ENCODE peak calls at places on chromosomes 13 and 19, in six cellular contexts. U is activated CD8-positive, alpha-beta T cell treated with anti-CD3 and anti-CD28 coated beads for 36 hours; A is bronchial epithelial cell; J is uterus; E is HFF-Myc; N is brain microvascular endothelial cell. R is an unnamed sample.

GRCh38 chr13:112983428-112984196 is 14.6 kb downstream of the MCF2L start:
- DNase-seq in N (no peak), E (no peak), U (no peak), J (no peak), A (no peak), R (no peak)

GRCh38 chr13:51298812-51299211 is 40.7 kb upstream of the SERPINE3 start:
- DNase-seq in A (no peak), J (no peak), E (no peak), U (no peak), N (no peak), R (no peak)

GRCh38 chr13:60514891-60515290 is 117.9 kb downstream of the TDRD3 start:
- DNase-seq in E (no peak), N (no peak), U (no peak), A (no peak), J (no peak), R (no peak)

GRCh38 chr13:111283991-111284390 is 36.5 kb upstream of the TEX29 start:
- DNase-seq in E (no peak), U (no peak), N (no peak), A (no peak), J (no peak), R (no peak)

GRCh38 chr13:27907139-27907787 is 12.5 kb upstream of the PDX1 start:
- DNase-seq in E (no peak), N (no peak), U (no peak), J (no peak), A (no peak), R (no peak)

GRCh38 chr19:18317998-18318800 is 4.7 kb downstream of the LSM4 start:
- DNase-seq in J (no peak), U (peak), N (no peak), A (no peak), E (no peak), R (no peak)

GRCh38 chr13:40342901-40343300 is 323.5 kb downstream of the FOXO1 start:
- DNase-seq in U (no peak), A (no peak), E (no peak), J (no peak), N (no peak), R (no peak)

GRCh38 chr13:44710576-44710975 is 134.4 kb upstream of the TSC22D1 start:
- DNase-seq in E (peak), U (peak), N (peak), J (no peak), A (peak), R (peak)

GRCh38 chr13:85725433-85725832 is 73.8 kb downstream of the SLITRK6 start:
- DNase-seq in E (no peak), N (no peak), J (no peak), U (no peak), A (peak), R (no peak)

GRCh38 chr19:8251025-8251472 is 41.9 kb downstream of the CERS4 start:
- DNase-seq in N (no peak), J (peak), E (no peak), U (no peak), A (no peak), R (peak)

GRCh38 chr19:46413262-46414031 is at the start of gene CCDC8:
- DNase-seq in U (no peak), A (peak), E (peak), N (peak), J (peak), R (no peak)

GRCh38 chr13:82688400-82688999 is 1193.8 kb downstream of the SLITRK1 start:
- DNase-seq in N (no peak), U (no peak), E (no peak), J (no peak), A (peak), R (peak)

GRCh38 chr13:24161980-24162517 is 1.5 kb downstream of the SPATA13 start:
- DNase-seq in J (no peak), A (no peak), U (no peak), N (no peak), E (no peak), R (peak)

GRCh38 chr13:97588993-97589392 is 155.0 kb downstream of the RAP2A start:
- DNase-seq in U (no peak), A (no peak), E (no peak), N (no peak), J (no peak), R (peak)
- TF ChIP-seq CTCF in U (no peak), A (peak), E (no peak), N (peak), J (no peak), R (no peak)

GRCh38 chr19:11530432-11530831 is 1.5 kb upstream of the ECSIT start:
- DNase-seq in J (peak), N (peak), U (peak), A (peak), E (peak), R (peak)
- TF ChIP-seq CTCF in J (peak), N (peak), U (no peak), A (peak), E (peak), R (no peak)

DNA sequence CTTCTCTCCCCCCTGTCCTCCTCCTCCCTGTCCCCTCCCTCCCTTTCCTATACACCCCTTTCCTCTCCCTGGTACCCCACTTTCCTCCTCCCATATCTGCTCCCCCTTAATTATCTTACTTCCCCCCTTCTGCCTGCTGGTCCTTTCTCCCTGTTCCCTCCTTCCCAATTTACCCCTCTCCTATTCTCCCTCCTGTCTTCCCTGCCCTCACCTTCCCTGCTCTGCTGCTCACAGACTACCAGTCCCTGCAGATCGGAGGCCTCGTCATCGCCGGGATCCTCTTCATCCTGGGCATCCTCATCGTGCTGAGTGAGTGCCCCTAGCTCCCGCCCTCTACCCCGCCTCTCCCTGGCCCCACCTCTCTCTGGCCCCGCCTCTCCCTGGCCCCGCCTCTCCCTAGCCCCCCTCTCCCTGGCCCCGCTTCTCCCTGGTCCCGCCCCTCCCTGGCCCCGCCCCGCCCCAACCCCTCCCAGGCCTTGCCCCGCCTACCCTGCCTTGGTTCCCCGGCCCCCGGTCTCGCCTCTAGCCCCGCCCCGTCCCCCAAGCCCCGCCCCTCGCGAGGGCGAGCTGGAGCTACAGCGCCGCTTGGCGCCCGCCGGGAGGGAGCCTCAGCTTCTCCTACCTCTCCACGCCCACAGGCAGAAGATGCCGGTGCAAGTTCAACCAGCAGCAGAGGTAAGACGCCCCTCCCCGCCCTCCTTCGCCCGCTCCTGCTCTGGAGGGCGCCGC is 2.0 kb upstream of the FXYD7 start:
- DNase-seq in A (peak), E (peak), U (peak), J (peak), N (peak), R (peak)
- TF ChIP-seq CTCF in A (peak), E (peak), U (peak), J (peak), N (peak), R (peak)

GRCh38 chr19:52248256-52248655 is 21.1 kb upstream of the ZNF766 start:
- DNase-seq in N (peak), J (no peak), U (peak), A (no peak), E (no peak), R (peak)
- TF ChIP-seq CTCF in N (peak), J (peak), U (peak), A (peak), E (peak), R (peak)

GRCh38 chr13:100854091-100854490 is 179.5 kb upstream of the TMTC4 start:
- DNase-seq in N (no peak), U (no peak), J (no peak), E (no peak), A (no peak), R (no peak)

GRCh38 chr13:100852146-100852545 is 177.6 kb upstream of the TMTC4 start:
- DNase-seq in J (no peak), U (no peak), A (no peak), N (no peak), E (no peak), R (no peak)

GRCh38 chr13:100848304-100848703 is 173.7 kb upstream of the TMTC4 start:
- DNase-seq in N (no peak), E (no peak), A (no peak), J (no peak), U (peak), R (no peak)
- TF ChIP-seq CTCF in N (no peak), E (no peak), A (no peak), J (no peak), U (no peak), R (no peak)

GRCh38 chr19:1167687-1168561 is 6.1 kb downstream of the SBNO2 start:
- DNase-seq in U (no peak), J (no peak), A (no peak), E (no peak), N (no peak), R (peak)
- TF ChIP-seq CTCF in U (no peak), J (no peak), A (peak), E (no peak), N (no peak), R (no peak)

GRCh38 chr13:95226051-95226450 is 75.2 kb downstream of the ABCC4 start:
- DNase-seq in A (peak), J (no peak), N (no peak), E (no peak), U (no peak), R (no peak)

GRCh38 chr13:95221991-95222732 is 79.1 kb downstream of the ABCC4 start:
- DNase-seq in A (no peak), E (no peak), U (no peak), J (no peak), N (no peak), R (no peak)

GRCh38 chr13:95224064-95224463 is 77.2 kb downstream of the ABCC4 start:
- DNase-seq in J (no peak), A (no peak), E (no peak), U (no peak), N (no peak), R (no peak)

GRCh38 chr13:95226476-95226875 is 74.8 kb downstream of the ABCC4 start:
- DNase-seq in N (no peak), U (no peak), J (no peak), A (no peak), E (no peak), R (no peak)

GRCh38 chr13:95222733-95223018 is 78.6 kb downstream of the ABCC4 start:
- DNase-seq in E (no peak), A (no peak), N (no peak), J (no peak), U (no peak), R (no peak)
- TF ChIP-seq CTCF in E (no peak), A (no peak), N (peak), J (no peak), U (no peak), R (no peak)

GRCh38 chr19:49799271-49799797 is 13.8 kb downstream of the FUZ start:
- DNase-seq in J (no peak), N (no peak), U (no peak), A (no peak), E (no peak), R (no peak)

GRCh38 chr19:49798574-49798973 is 14.5 kb downstream of the FUZ start:
- DNase-seq in J (no peak), U (no peak), E (no peak), N (no peak), A (no peak), R (no peak)

GRCh38 chr19:49801401-49801888 is 11.6 kb downstream of the FUZ start:
- DNase-seq in U (no peak), N (no peak), A (no peak), E (no peak), J (no peak), R (no peak)

GRCh38 chr19:49800771-49801170 is 12.3 kb downstream of the FUZ start:
- DNase-seq in E (no peak), J (no peak), A (no peak), U (no peak), N (no peak), R (no peak)

GRCh38 chr19:49799798-49800376 is 13.2 kb downstream of the FUZ start:
- DNase-seq in A (no peak), N (no peak), U (peak), E (no peak), J (no peak), R (no peak)
- TF ChIP-seq CTCF in A (no peak), N (peak), U (peak), E (peak), J (no peak), R (no peak)

GRCh38 chr13:96072392-96072791 is 17.5 kb upstream of the HS6ST3 start:
- DNase-seq in J (no peak), A (no peak), N (no peak), E (no peak), U (no peak), R (no peak)
- TF ChIP-seq CTCF in J (no peak), A (no peak), N (peak), E (no peak), U (no peak), R (no peak)